ENCODE peak calls at places on chromosomes 6 and 20, in five cellular contexts. N is omental fat pad, D is body of pancreas, B is HepG2, H is psoas muscle. Z is an unnamed sample.

GRCh38 chr6:119126826-119127225 is 48.4 kb upstream of the FAM184A start:
- DNase-seq in D (no peak), N (no peak), B (no peak), H (no peak), Z (no peak)

GRCh38 chr20:64109831-64110391 is 2.5 kb upstream of the NPBWR2 start:
- DNase-seq in N (peak; percentile 15), D (peak; percentile 2), B (no peak), H (no peak), Z (no peak)

GRCh38 chr6:53361549-53362031 is 12.8 kb upstream of the ELOVL5 start:
- DNase-seq in N (no peak), B (no peak), D (peak; percentile 53), H (no peak), Z (no peak)

GRCh38 chr6:126033696-126034095 is 47.4 kb downstream of the TRMT11 start:
- DNase-seq in D (peak; percentile 27), B (peak; percentile 68), N (no peak), H (no peak), Z (peak; percentile 52)

GRCh38 chr6:19812512-19813119 is 24.6 kb upstream of the ID4 start:
- DNase-seq in B (peak; percentile 67), D (peak; percentile 13), H (no peak), N (no peak), Z (no peak)

GRCh38 chr20:22320245-22320915 is 264.0 kb downstream of the FOXA2 start:
- DNase-seq in H (no peak), N (no peak), D (no peak), B (no peak), Z (no peak)

GRCh38 chr6:24228681-24229255 is 102.8 kb downstream of the NRSN1 start:
- DNase-seq in N (no peak), H (no peak), D (no peak), B (peak; percentile 69), Z (no peak)

GRCh38 chr6:111591370-111591900 is 14.2 kb downstream of the TRAF3IP2 start:
- DNase-seq in N (peak; percentile 95), B (peak; percentile 88), H (peak; percentile 96), D (peak; percentile 76), Z (no peak)

GRCh38 chr20:52152921-52153320 is 38.7 kb downstream of the ZFP64 start:
- DNase-seq in N (no peak), H (no peak), B (no peak), D (no peak), Z (no peak)

GRCh38 chr6:121143476-121143875 is 190.8 kb downstream of the TBC1D32 start:
- DNase-seq in N (no peak), D (no peak), B (no peak), H (no peak), Z (no peak)

GRCh38 chr6:147509900-147510299 is 1.4 kb downstream of the SAMD5 start:
- DNase-seq in N (no peak), H (no peak), B (peak; percentile 7), D (no peak), Z (no peak)

GRCh38 chr6:127812985-127813681 is 87.7 kb downstream of the THEMIS start:
- DNase-seq in D (no peak), N (no peak), H (no peak), B (no peak), Z (no peak)

Z was measured in HuH-7.